ENCODE peak calls at places on chromosome 10, in six cellular contexts. F is A549, Y is GM23338, M is SK-N-SH, U is HCT116, V is GM12878. H is an unnamed sample. For H3K4me1, the result is how much of the 10 kb centered on the place peaks cover.

GRCh38 chr10:44863344-44864041 is 47.6 kb upstream of the TMEM72 start:
- DNase-seq in F (no peak), Y (peak), M (no peak), U (no peak), V (no peak), H (no peak)

GRCh38 chr10:94439275-94439861 is 37.0 kb downstream of the TBC1D12 start:
- DNase-seq in F (no peak), Y (peak), M (no peak), U (no peak), V (no peak), H (no peak)

GRCh38 chr10:67666416-67667043 is 29.5 kb downstream of the CTNNA3 start:
- DNase-seq in F (peak), Y (peak), M (peak), U (peak), V (no peak), H (peak)

GRCh38 chr10:124282326-124282725 is 136.4 kb downstream of the OAT start:
- DNase-seq in F (no peak), Y (no peak), M (no peak), U (no peak), V (no peak), H (no peak)

GRCh38 chr10:112904000-112904399 is 46.0 kb upstream of the TCF7L2 start:
- DNase-seq in F (peak), Y (no peak), M (no peak), U (peak), V (no peak), H (no peak)

GRCh38 chr10:46268076-46268881 is 18.5 kb upstream of the ANTXRL start:
- DNase-seq in F (no peak), Y (no peak), M (no peak), U (no peak), V (peak), H (no peak)

GRCh38 chr10:59779656-59780521 is 26.6 kb upstream of the MRLN start:
- DNase-seq in F (no peak), Y (no peak), M (no peak), U (no peak), V (no peak), H (no peak)

GRCh38 chr10:78964952-78965633 is 103.7 kb upstream of the ZMIZ1 start:
- DNase-seq in F (peak), Y (peak), M (peak), U (peak), V (no peak), H (peak)

GRCh38 chr10:16258476-16259040 is 178.3 kb upstream of the PTER start:
- DNase-seq in F (no peak), Y (no peak), M (no peak), U (no peak), V (no peak), H (no peak)

GRCh38 chr10:29980084-29980483 is 79.3 kb downstream of the JCAD start:
- DNase-seq in F (no peak), Y (no peak), M (no peak), U (no peak), V (no peak), H (no peak)

GRCh38 chr10:99859585-99859984 is 77.1 kb downstream of the ABCC2 start:
- DNase-seq in F (no peak), Y (peak), M (peak), U (peak), V (no peak), H (no peak)

GRCh38 chr10:10532274-10532673 is 485.4 kb upstream of the CELF2 start:
- DNase-seq in F (no peak), Y (no peak), M (no peak), U (no peak), V (no peak), H (no peak)

DNA sequence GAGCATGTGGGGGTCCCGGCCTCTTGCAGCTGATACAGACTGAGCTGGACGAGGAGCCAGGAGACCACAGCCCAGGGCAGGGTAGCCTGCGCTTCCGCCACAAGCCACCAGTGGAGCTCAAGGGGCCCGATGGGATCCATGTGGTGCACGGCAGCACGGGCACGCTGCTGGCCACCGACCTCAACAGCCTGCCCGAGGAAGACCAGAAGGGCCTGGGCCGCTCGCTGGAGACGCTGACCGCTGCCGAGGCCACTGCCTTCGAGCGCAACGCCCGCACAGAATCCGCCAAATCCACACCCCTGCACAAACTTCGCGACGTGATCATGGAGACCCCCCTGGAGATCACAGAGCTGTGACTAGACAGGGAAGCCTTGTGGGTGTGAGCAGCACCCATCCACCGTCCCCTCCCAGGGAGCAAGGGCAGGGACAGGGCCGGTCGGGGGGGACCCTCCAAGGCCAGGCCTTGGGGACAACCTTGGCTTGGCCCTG is 36.1 kb downstream of the PSAP start:
- DNase-seq in F (no peak), Y (peak), M (peak), U (no peak), V (no peak), H (no peak)
- TF ChIP-seq REST in F (no peak), Y (no peak), M (no peak), U (no peak), V (no peak), H (peak)

DNA sequence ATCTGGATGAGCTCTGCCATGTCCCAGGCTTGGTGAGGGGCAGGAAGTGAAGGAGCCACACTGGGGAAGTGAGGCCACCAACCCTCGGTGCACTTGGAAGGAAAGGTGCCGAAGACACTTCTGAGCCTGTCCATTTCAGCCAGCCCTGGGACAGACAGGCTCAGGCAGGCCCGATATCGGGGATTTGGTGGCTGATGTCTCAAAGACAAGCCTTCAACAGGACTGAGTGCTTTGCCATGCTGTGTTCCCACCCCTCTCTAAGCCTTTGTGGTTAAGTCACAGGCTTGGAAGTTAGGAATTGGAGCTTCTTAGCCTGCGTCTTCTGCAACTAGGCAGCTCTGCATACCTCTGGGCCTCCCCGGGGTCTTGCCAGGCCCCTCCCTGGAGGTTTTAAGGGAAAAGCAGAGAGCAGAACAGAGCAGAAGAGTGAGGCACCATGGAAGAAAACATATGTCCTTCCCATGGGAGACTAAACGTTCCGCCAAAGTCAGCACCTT is 72.0 kb downstream of the AFAP1L2 start:
- DNase-seq in F (no peak), Y (no peak), M (no peak), U (no peak), V (no peak), H (no peak)
- H3K27ac ChIP-seq in F (no peak), Y (no peak), M (no peak), U (no peak), V (no peak), H (no peak)

GRCh38 chr10:26216949-26217395 is 398 bp downstream of the GAD2 start:
- DNase-seq in F (no peak), Y (no peak), M (peak), U (no peak), V (no peak), H (no peak)
- H3K4me1 ChIP-seq in F (under half), Y (half or more), M (under half), U (under half), V (under half), H (under half)

DNA sequence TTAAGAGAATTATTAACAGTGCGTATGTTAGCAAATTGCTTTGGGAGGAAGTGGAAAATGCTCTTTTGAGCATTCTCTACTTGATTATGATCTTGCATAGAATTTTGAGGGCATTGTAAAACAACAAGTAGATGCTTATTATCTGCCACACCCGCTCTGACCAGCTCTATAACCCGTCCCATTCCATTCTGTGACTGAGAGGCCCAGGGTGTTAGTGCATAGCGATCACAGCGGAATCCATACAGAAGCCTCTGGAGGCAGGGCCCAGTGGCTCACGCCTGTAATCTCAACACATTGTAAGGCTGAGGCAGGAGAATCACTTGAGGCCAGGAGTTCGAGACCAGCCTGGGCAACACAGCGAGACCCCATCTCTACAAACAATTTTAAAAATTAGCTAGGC is 40.4 kb upstream of the WAC start:
- DNase-seq in F (no peak), Y (no peak), M (peak), U (no peak), V (no peak), H (no peak)
- TF ChIP-seq REST in F (no peak), Y (no peak), M (no peak), U (no peak), V (no peak), H (no peak)

GRCh38 chr10:83995932-83996331 is 143.4 kb upstream of the GHITM start:
- DNase-seq in F (no peak), Y (no peak), M (no peak), U (no peak), V (no peak), H (no peak)
- H3K27ac ChIP-seq in F (no peak), Y (no peak), M (no peak), U (no peak), V (no peak), H (no peak)

GRCh38 chr10:110672580-110672919 is 28.4 kb downstream of the RBM20 start:
- DNase-seq in F (peak), Y (no peak), M (no peak), U (no peak), V (no peak), H (no peak)
- H3K4me1 ChIP-seq in F (under half), Y (under half), M (under half), U (under half), V (under half), H (under half)

GRCh38 chr10:58662314-58662713 is 149.6 kb downstream of the BICC1 start:
- DNase-seq in F (peak), Y (no peak), M (no peak), U (no peak), V (no peak), H (no peak)
- TF ChIP-seq REST in F (no peak), Y (no peak), M (no peak), U (no peak), V (no peak), H (no peak)

DNA sequence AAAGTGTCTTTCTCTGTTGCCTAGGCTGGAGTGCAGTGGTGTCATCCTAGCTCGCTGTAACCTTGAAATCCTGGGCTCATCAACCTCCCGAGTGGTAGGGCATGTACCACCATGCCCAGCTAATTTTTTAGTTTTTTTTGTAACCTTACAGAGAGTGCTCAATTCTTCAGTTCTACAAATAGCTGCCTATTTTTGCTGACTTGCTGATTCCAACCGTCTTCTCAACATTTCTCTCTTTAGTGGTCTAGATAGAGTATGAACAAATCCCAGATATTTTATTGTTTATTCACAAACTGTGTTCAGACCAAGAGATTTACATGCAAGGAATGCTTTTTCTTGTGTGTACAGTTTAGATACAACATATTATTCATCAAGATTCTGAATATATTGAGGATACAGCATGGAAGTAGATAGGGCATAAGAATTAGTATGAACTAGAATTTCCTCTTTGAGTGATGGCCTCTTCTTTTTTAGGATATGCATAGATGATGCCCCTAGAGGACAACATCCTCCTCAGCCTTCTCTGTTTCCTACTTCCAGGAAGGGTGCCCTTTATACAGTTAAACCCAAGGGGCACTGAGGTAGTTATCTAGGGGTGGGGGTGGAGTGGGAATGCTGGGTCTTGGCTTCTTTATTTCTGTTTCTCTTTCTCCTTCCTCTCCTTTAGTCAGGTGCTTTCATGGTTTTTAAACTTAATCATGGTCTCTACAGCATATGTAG is 26.0 kb downstream of the PRPF18 start:
- DNase-seq in F (no peak), Y (no peak), M (no peak), U (no peak), V (no peak), H (no peak)
- H3K27ac ChIP-seq in F (no peak), Y (no peak), M (no peak), U (no peak), V (no peak), H (no peak)

GRCh38 chr10:97538401-97538800 is 34.2 kb upstream of the ANKRD2 start:
- DNase-seq in F (no peak), Y (no peak), M (no peak), U (no peak), V (no peak), H (no peak)

GRCh38 chr10:97540669-97541500 is 31.7 kb upstream of the ANKRD2 start:
- DNase-seq in F (no peak), Y (peak), M (no peak), U (no peak), V (no peak), H (no peak)

GRCh38 chr10:97537186-97537869 is 35.3 kb upstream of the ANKRD2 start:
- DNase-seq in F (no peak), Y (no peak), M (no peak), U (no peak), V (no peak), H (no peak)

GRCh38 chr10:97538839-97539238 is 33.7 kb upstream of the ANKRD2 start:
- DNase-seq in F (no peak), Y (no peak), M (no peak), U (no peak), V (no peak), H (no peak)

DNA sequence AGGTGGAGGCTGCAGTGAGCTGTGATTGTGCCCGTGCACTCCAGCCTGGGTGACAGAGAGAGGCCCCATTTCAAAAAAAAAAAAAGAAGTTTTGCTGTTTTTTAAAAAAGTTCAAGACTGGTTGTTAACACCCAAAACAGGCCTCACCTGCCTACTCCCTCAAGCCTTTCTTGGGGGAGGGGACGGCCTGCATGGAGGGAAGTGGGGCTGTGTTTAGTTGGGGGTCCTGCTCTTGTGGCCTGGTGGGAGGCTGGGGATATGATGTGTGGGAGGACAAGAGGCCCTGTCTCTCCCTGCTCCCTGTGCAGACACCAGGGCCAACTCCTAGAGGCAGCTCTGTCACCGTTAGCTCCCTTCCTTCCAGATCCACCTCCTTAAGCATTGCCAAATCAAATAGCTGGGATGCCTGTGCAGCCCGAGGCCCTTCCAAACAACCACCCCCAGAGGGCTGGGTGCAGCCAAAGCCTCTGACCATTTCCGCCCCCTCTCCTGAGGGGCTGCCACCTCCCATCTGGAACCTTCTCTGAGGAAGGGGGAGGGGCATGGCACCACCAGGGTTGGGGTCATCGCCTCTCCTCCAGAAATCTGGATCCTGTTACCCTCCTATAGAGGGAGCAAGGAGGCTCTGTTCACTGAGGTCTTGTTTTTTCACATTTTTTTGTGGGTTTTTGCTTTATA is 32.9 kb upstream of the ANKRD2 start:
- DNase-seq in F (no peak), Y (peak), M (no peak), U (no peak), V (no peak), H (no peak)
- H3K4me1 ChIP-seq in F (half or more), Y (under half), M (under half), U (half or more), V (under half), H (half or more)

DNA sequence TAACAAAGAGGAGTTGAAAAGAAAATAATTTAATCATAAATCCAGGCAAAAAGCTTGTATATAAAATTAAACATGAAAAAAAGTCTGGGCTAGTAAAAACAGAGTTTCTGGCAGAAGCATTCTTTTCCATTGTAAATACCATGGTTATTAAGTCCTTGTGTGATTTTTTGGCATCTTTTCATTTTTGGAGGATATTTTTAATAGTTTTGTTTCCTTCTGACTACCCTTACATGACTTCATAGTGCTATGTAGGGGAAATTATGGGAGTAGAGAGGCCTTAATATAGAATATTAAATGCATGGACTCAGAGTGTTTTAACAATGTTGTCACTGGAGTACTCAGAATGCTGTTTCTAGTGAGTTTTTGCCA is 174.5 kb upstream of the ZNF32 start:
- DNase-seq in F (no peak), Y (no peak), M (no peak), U (no peak), V (no peak), H (no peak)
- TF ChIP-seq REST in F (no peak), Y (no peak), M (no peak), U (no peak), V (no peak), H (no peak)

H was measured in Panc1.